ENCODE peak calls at places on chromosome 3, in five cellular contexts. One of them, this sample, is unnamed.

GRCh38 chr3:84772841-84773240 is 185.9 kb upstream of the CADM2 start:
- DNase-seq in activated CD8-positive, alpha-beta memory T cell treated with anti-CD3 and anti-CD28 coated beads for 48 hours: no peak
- DNase-seq in LHCN-M2: peak
- DNase-seq in NAMALWA: no peak
- DNase-seq in heart right ventricle: no peak
- DNase-seq in this sample: peak

GRCh38 chr3:71536376-71536965 is 47.1 kb downstream of the FOXP1 start:
- DNase-seq in activated CD8-positive, alpha-beta memory T cell treated with anti-CD3 and anti-CD28 coated beads for 48 hours: no peak
- DNase-seq in LHCN-M2: peak
- DNase-seq in NAMALWA: no peak
- DNase-seq in heart right ventricle: no peak
- DNase-seq in this sample: no peak

GRCh38 chr3:126509565-126510322 is 7.8 kb downstream of the UROC1 start:
- DNase-seq in activated CD8-positive, alpha-beta memory T cell treated with anti-CD3 and anti-CD28 coated beads for 48 hours: no peak
- DNase-seq in LHCN-M2: no peak
- DNase-seq in NAMALWA: no peak
- DNase-seq in heart right ventricle: no peak
- DNase-seq in this sample: no peak

GRCh38 chr3:48128779-48129178 is 59.4 kb downstream of the CDC25A start:
- DNase-seq in activated CD8-positive, alpha-beta memory T cell treated with anti-CD3 and anti-CD28 coated beads for 48 hours: no peak
- DNase-seq in LHCN-M2: no peak
- DNase-seq in NAMALWA: no peak
- DNase-seq in heart right ventricle: no peak
- DNase-seq in this sample: no peak

GRCh38 chr3:58234516-58234931 is 3.1 kb upstream of the ABHD6 start:
- DNase-seq in activated CD8-positive, alpha-beta memory T cell treated with anti-CD3 and anti-CD28 coated beads for 48 hours: no peak
- DNase-seq in LHCN-M2: peak
- DNase-seq in NAMALWA: no peak
- DNase-seq in heart right ventricle: no peak
- DNase-seq in this sample: no peak

GRCh38 chr3:193744048-193744821 is 151.2 kb downstream of the OPA1 start:
- DNase-seq in activated CD8-positive, alpha-beta memory T cell treated with anti-CD3 and anti-CD28 coated beads for 48 hours: no peak
- DNase-seq in LHCN-M2: no peak
- DNase-seq in NAMALWA: no peak
- DNase-seq in heart right ventricle: no peak
- DNase-seq in this sample: no peak

GRCh38 chr3:184240384-184241140 is 8.2 kb downstream of the ALG3 start:
- DNase-seq in activated CD8-positive, alpha-beta memory T cell treated with anti-CD3 and anti-CD28 coated beads for 48 hours: no peak
- DNase-seq in LHCN-M2: peak
- DNase-seq in NAMALWA: peak
- DNase-seq in heart right ventricle: no peak
- DNase-seq in this sample: peak

GRCh38 chr3:153313307-153313945 is 151.4 kb downstream of the RAP2B start:
- DNase-seq in activated CD8-positive, alpha-beta memory T cell treated with anti-CD3 and anti-CD28 coated beads for 48 hours: no peak
- DNase-seq in LHCN-M2: peak
- DNase-seq in NAMALWA: no peak
- DNase-seq in heart right ventricle: no peak
- DNase-seq in this sample: no peak

GRCh38 chr3:58193682-58194407 is 16.9 kb downstream of the DNASE1L3 start:
- DNase-seq in activated CD8-positive, alpha-beta memory T cell treated with anti-CD3 and anti-CD28 coated beads for 48 hours: no peak
- DNase-seq in LHCN-M2: no peak
- DNase-seq in NAMALWA: no peak
- DNase-seq in heart right ventricle: no peak
- DNase-seq in this sample: no peak

This sample was measured in KBM-7.